ENCODE peak calls at places on chromosomes 4 and X, in eight cellular contexts. One of them, this sample, is unnamed.

GRCh38 chrX:117538441-117539418 is 577.9 kb downstream of the KLHL13 start:
- DNase-seq in memory B cell: no peak
- DNase-seq in Daoy: no peak
- DNase-seq in Karpas-422: no peak
- DNase-seq in stimulated activated naive CD8-positive, alpha-beta T cell treated with anti-CD3 and anti-CD28 coated beads, Interleukin-15, Interleukin-2, amounts not matched to agents 100 U/mL and 50 U/mL, for 24 hours: no peak
- DNase-seq in activated CD4-positive, alpha-beta T cell treated with anti-CD3 and anti-CD28 coated beads, Interleukin-2, amount 50 U/mL, for 24 hours: no peak
- DNase-seq in H7: no peak
- DNase-seq in cerebellar cortex: no peak
- DNase-seq in this sample: no peak

GRCh38 chr4:185771696-185772390 is 40.2 kb downstream of the SORBS2 start:
- DNase-seq in Daoy: no peak
- DNase-seq in memory B cell: no peak
- DNase-seq in activated CD4-positive, alpha-beta T cell treated with anti-CD3 and anti-CD28 coated beads, Interleukin-2, amount 50 U/mL, for 24 hours: no peak
- DNase-seq in cerebellar cortex: no peak
- DNase-seq in Karpas-422: no peak
- DNase-seq in H7: no peak
- DNase-seq in stimulated activated naive CD8-positive, alpha-beta T cell treated with anti-CD3 and anti-CD28 coated beads, Interleukin-15, Interleukin-2, amounts not matched to agents 100 U/mL and 50 U/mL, for 24 hours: no peak
- DNase-seq in this sample: no peak

GRCh38 chr4:10061650-10062415 is 40.5 kb upstream of the SLC2A9 start:
- DNase-seq in activated CD4-positive, alpha-beta T cell treated with anti-CD3 and anti-CD28 coated beads, Interleukin-2, amount 50 U/mL, for 24 hours: no peak
- DNase-seq in Karpas-422: no peak
- DNase-seq in cerebellar cortex: no peak
- DNase-seq in H7: no peak
- DNase-seq in Daoy: no peak
- DNase-seq in memory B cell: no peak
- DNase-seq in stimulated activated naive CD8-positive, alpha-beta T cell treated with anti-CD3 and anti-CD28 coated beads, Interleukin-15, Interleukin-2, amounts not matched to agents 100 U/mL and 50 U/mL, for 24 hours: no peak
- DNase-seq in this sample: no peak

GRCh38 chr4:164596318-164596878 is 157.5 kb upstream of the SMIM31 start:
- DNase-seq in stimulated activated naive CD8-positive, alpha-beta T cell treated with anti-CD3 and anti-CD28 coated beads, Interleukin-15, Interleukin-2, amounts not matched to agents 100 U/mL and 50 U/mL, for 24 hours: no peak
- DNase-seq in Daoy: no peak
- DNase-seq in cerebellar cortex: no peak
- DNase-seq in Karpas-422: peak
- DNase-seq in memory B cell: no peak
- DNase-seq in activated CD4-positive, alpha-beta T cell treated with anti-CD3 and anti-CD28 coated beads, Interleukin-2, amount 50 U/mL, for 24 hours: no peak
- DNase-seq in H7: peak
- DNase-seq in this sample: no peak

GRCh38 chr4:177239878-177240277 is 69.8 kb upstream of the NEIL3 start:
- DNase-seq in cerebellar cortex: no peak
- DNase-seq in H7: no peak
- DNase-seq in activated CD4-positive, alpha-beta T cell treated with anti-CD3 and anti-CD28 coated beads, Interleukin-2, amount 50 U/mL, for 24 hours: no peak
- DNase-seq in memory B cell: no peak
- DNase-seq in stimulated activated naive CD8-positive, alpha-beta T cell treated with anti-CD3 and anti-CD28 coated beads, Interleukin-15, Interleukin-2, amounts not matched to agents 100 U/mL and 50 U/mL, for 24 hours: no peak
- DNase-seq in Karpas-422: no peak
- DNase-seq in Daoy: no peak
- DNase-seq in this sample: no peak

GRCh38 chr4:159358226-159358625 is 255.3 kb downstream of the RAPGEF2 start:
- DNase-seq in activated CD4-positive, alpha-beta T cell treated with anti-CD3 and anti-CD28 coated beads, Interleukin-2, amount 50 U/mL, for 24 hours: no peak
- DNase-seq in Daoy: peak
- DNase-seq in stimulated activated naive CD8-positive, alpha-beta T cell treated with anti-CD3 and anti-CD28 coated beads, Interleukin-15, Interleukin-2, amounts not matched to agents 100 U/mL and 50 U/mL, for 24 hours: no peak
- DNase-seq in H7: no peak
- DNase-seq in cerebellar cortex: no peak
- DNase-seq in Karpas-422: no peak
- DNase-seq in memory B cell: no peak
- DNase-seq in this sample: no peak

GRCh38 chr4:122692641-122693520 is 39.6 kb upstream of the BBS12 start:
- DNase-seq in cerebellar cortex: no peak
- DNase-seq in memory B cell: no peak
- DNase-seq in Karpas-422: no peak
- DNase-seq in H7: no peak
- DNase-seq in Daoy: no peak
- DNase-seq in stimulated activated naive CD8-positive, alpha-beta T cell treated with anti-CD3 and anti-CD28 coated beads, Interleukin-15, Interleukin-2, amounts not matched to agents 100 U/mL and 50 U/mL, for 24 hours: no peak
- DNase-seq in activated CD4-positive, alpha-beta T cell treated with anti-CD3 and anti-CD28 coated beads, Interleukin-2, amount 50 U/mL, for 24 hours: no peak
- DNase-seq in this sample: no peak

GRCh38 chrX:56800307-56800706 is 71.3 kb downstream of the NBDY start:
- DNase-seq in Daoy: no peak
- DNase-seq in Karpas-422: no peak
- DNase-seq in activated CD4-positive, alpha-beta T cell treated with anti-CD3 and anti-CD28 coated beads, Interleukin-2, amount 50 U/mL, for 24 hours: no peak
- DNase-seq in cerebellar cortex: no peak
- DNase-seq in memory B cell: no peak
- DNase-seq in stimulated activated naive CD8-positive, alpha-beta T cell treated with anti-CD3 and anti-CD28 coated beads, Interleukin-15, Interleukin-2, amounts not matched to agents 100 U/mL and 50 U/mL, for 24 hours: no peak
- DNase-seq in H7: peak
- DNase-seq in this sample: no peak

GRCh38 chrX:128021566-128021965 is 30.6 kb downstream of the ACTRT1 start:
- DNase-seq in memory B cell: no peak
- DNase-seq in cerebellar cortex: no peak
- DNase-seq in Karpas-422: no peak
- DNase-seq in stimulated activated naive CD8-positive, alpha-beta T cell treated with anti-CD3 and anti-CD28 coated beads, Interleukin-15, Interleukin-2, amounts not matched to agents 100 U/mL and 50 U/mL, for 24 hours: no peak
- DNase-seq in H7: no peak
- DNase-seq in Daoy: no peak
- DNase-seq in activated CD4-positive, alpha-beta T cell treated with anti-CD3 and anti-CD28 coated beads, Interleukin-2, amount 50 U/mL, for 24 hours: no peak
- DNase-seq in this sample: no peak

GRCh38 chrX:17078031-17078730 is 131.7 kb downstream of the REPS2 start:
- DNase-seq in stimulated activated naive CD8-positive, alpha-beta T cell treated with anti-CD3 and anti-CD28 coated beads, Interleukin-15, Interleukin-2, amounts not matched to agents 100 U/mL and 50 U/mL, for 24 hours: no peak
- DNase-seq in cerebellar cortex: no peak
- DNase-seq in Daoy: peak
- DNase-seq in memory B cell: no peak
- DNase-seq in Karpas-422: no peak
- DNase-seq in H7: no peak
- DNase-seq in activated CD4-positive, alpha-beta T cell treated with anti-CD3 and anti-CD28 coated beads, Interleukin-2, amount 50 U/mL, for 24 hours: no peak
- DNase-seq in this sample: no peak

GRCh38 chrX:103783971-103784370 is 7.3 kb downstream of the PLP1 start:
- DNase-seq in H7: no peak
- DNase-seq in cerebellar cortex: no peak
- DNase-seq in Daoy: no peak
- DNase-seq in Karpas-422: no peak
- DNase-seq in activated CD4-positive, alpha-beta T cell treated with anti-CD3 and anti-CD28 coated beads, Interleukin-2, amount 50 U/mL, for 24 hours: no peak
- DNase-seq in memory B cell: no peak
- DNase-seq in stimulated activated naive CD8-positive, alpha-beta T cell treated with anti-CD3 and anti-CD28 coated beads, Interleukin-15, Interleukin-2, amounts not matched to agents 100 U/mL and 50 U/mL, for 24 hours: no peak
- DNase-seq in this sample: no peak

GRCh38 chrX:63275127-63275526 is 76.0 kb downstream of the SPIN4 start:
- DNase-seq in cerebellar cortex: peak
- DNase-seq in activated CD4-positive, alpha-beta T cell treated with anti-CD3 and anti-CD28 coated beads, Interleukin-2, amount 50 U/mL, for 24 hours: no peak
- DNase-seq in H7: peak
- DNase-seq in memory B cell: no peak
- DNase-seq in stimulated activated naive CD8-positive, alpha-beta T cell treated with anti-CD3 and anti-CD28 coated beads, Interleukin-15, Interleukin-2, amounts not matched to agents 100 U/mL and 50 U/mL, for 24 hours: peak
- DNase-seq in Daoy: no peak
- DNase-seq in Karpas-422: peak
- DNase-seq in this sample: no peak